ENCODE peak calls at places on chromosomes 1 and 21, in four cellular contexts. A is cardiac fibroblast, N is neural progenitor cell, F is IMR-90. K is an unnamed sample.

GRCh38 chr1:91749690-91750335 is 136.1 kb downstream of the TGFBR3 start:
- DNase-seq in F (no peak), A (no peak), N (no peak), K (no peak)

GRCh38 chr21:46126321-46127238 is 28.7 kb downstream of the COL6A2 start:
- DNase-seq in F (no peak), A (no peak), N (no peak), K (no peak)

GRCh38 chr1:64563958-64564565 is 94.1 kb downstream of the CACHD1 start:
- DNase-seq in F (no peak), A (no peak), N (no peak), K (no peak)

GRCh38 chr21:32090961-32091360 is 187.9 kb downstream of the MIS18A start:
- DNase-seq in N (no peak), F (no peak), A (no peak), K (no peak)

GRCh38 chr1:182111496-182111895 is 50.0 kb upstream of the ZNF648 start:
- DNase-seq in F (no peak), N (no peak), A (no peak), K (no peak)

GRCh38 chr1:164518692-164519332 is 40.2 kb upstream of the PBX1 start:
- DNase-seq in F (no peak), A (no peak), N (no peak), K (no peak)

GRCh38 chr1:211517006-211517405 is 25.0 kb upstream of the RD3 start:
- DNase-seq in N (peak), A (no peak), F (no peak), K (no peak)

GRCh38 chr1:178109348-178110143 is 15.6 kb downstream of the RASAL2 start:
- DNase-seq in F (peak), A (no peak), N (no peak), K (no peak)

GRCh38 chr1:44327679-44328491 is 27.2 kb downstream of the ERI3 start:
- DNase-seq in N (no peak), A (peak), F (peak), K (peak)

GRCh38 chr1:199173356-199173755 is 534.5 kb downstream of the PTPRC start:
- DNase-seq in F (peak), A (no peak), N (no peak), K (no peak)

GRCh38 chr1:9628541-9629444 is 22.7 kb upstream of the PIK3CD start:
- DNase-seq in F (no peak), N (no peak), A (no peak), K (no peak)

GRCh38 chr21:38083534-38083933 is 167.3 kb upstream of the KCNJ6 start:
- DNase-seq in A (no peak), N (no peak), F (no peak), K (no peak)

DNA sequence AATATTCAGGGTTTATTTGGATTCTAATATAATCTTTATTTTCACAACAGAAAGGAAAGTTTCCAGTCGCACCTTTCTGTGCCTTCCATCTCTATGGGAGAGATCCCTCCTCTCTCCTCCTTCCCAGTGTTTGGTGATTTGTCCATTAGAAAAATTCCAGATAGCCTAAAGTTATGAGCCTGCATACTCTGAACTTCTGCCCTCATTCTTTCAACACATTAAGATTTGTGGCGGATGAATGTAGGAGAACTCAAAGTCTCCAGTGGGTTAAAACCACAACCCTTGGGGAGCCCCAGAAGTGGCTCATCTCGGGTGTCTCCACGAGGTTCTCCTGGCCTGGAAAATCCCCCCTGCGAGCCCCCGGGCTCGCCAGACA is 3.6 kb downstream of the NHLH2 start:
- DNase-seq in N (no peak), A (no peak), F (no peak), K (no peak)
- H3K4me3 ChIP-seq in N (peak), A (no peak), F (no peak), K (no peak)

GRCh38 chr1:12528021-12528852 is 89.8 kb downstream of the DHRS3 start:
- DNase-seq in F (peak), A (peak), N (no peak), K (no peak)
- TF ChIP-seq CTCF in F (no peak), A (no peak), N (no peak), K (no peak)

GRCh38 chr1:168347630-168348029 is 67.0 kb downstream of the TBX19 start:
- DNase-seq in A (no peak), N (no peak), F (no peak), K (no peak)
- H3K4me3 ChIP-seq in A (no peak), N (no peak), F (no peak), K (no peak)

GRCh38 chr1:6580588-6581270 is 935 bp downstream of the ZBTB48 start:
- DNase-seq in N (peak), F (no peak), A (no peak), K (no peak)
- TF ChIP-seq CTCF in N (no peak), F (no peak), A (peak), K (peak)

GRCh38 chr1:207959995-207960745 is 49.2 kb upstream of the CD34 start:
- DNase-seq in F (no peak), N (no peak), A (no peak), K (no peak)
- H3K4me3 ChIP-seq in F (no peak), N (no peak), A (no peak), K (no peak)

GRCh38 chr1:220339581-220339980 is 67.3 kb upstream of the RAB3GAP2 start:
- DNase-seq in A (no peak), N (no peak), F (no peak), K (no peak)
- TF ChIP-seq CTCF in A (no peak), N (no peak), F (no peak), K (no peak)

GRCh38 chr1:14968251-14968812 is 185.2 kb upstream of the TMEM51 start:
- DNase-seq in A (peak), N (peak), F (peak), K (peak)
- H3K4me3 ChIP-seq in A (no peak), N (no peak), F (no peak), K (no peak)

DNA sequence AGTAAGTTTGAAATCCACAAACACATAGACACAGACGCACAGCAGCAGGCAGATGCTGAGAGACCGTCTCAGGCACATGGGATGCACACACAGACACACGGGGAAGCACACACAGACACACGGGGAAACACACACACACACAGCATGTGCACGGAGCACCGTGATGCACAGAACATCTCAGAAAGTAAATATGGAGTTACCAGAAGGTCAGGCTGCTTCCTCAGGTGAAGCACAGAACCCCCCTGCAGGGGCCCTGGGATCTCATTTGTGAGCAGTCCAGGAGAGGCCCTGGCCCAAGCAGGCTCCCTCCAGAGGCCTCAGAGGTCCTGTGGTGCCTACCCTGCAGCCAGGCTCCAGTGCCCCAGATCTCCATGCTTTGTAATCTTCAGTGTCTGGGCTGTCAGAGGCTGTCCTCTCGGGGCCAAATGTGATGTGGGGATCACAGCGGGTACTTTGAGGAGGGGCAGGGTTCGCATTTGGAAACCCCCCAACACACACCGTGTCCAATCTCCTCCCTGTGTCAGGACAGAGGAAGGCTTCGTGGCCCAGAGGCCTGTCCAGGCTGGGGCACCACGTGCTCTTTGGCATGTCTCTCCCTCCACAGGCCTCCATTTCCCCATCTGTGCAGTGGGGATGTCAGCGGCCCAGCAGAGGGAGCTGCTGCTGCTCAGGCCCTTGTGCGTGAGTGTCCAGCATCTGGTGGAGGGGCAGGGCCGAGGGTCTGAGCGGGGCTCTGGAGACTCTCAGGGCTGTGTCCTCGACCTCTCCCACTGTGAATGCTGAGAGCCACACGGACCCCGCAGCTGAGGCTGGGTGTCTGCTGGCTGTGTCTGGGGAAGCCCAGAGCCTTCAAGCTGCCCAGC is 23.0 kb upstream of the PRSS38 start:
- DNase-seq in A (no peak), N (peak), F (no peak), K (no peak)
- TF ChIP-seq CTCF in A (no peak), N (peak), F (no peak), K (peak)